ENCODE peak calls at places on chromosomes 13 and 19, in seven cellular contexts. K is activated CD4-positive, alpha-beta T cell treated with anti-CD3 and anti-CD28 coated beads, Interleukin-2, amount 50 U/mL, for 4 hours; D is T-helper 2 cell; A is HT1080; P is hypothalamus; R is NCI-H2171 treated with DMSO at 0.1 percent for 48 hours; H is thyroid gland. J is an unnamed sample.

GRCh38 chr13:29527916-29528315 is 67.6 kb downstream of the SLC7A1 start:
- DNase-seq in D (no peak), R (no peak), H (no peak), A (no peak), K (no peak), P (no peak), J (no peak)

GRCh38 chr13:42968906-42969305 is 23.1 kb downstream of the EPSTI1 start:
- DNase-seq in R (no peak), P (no peak), H (peak), K (no peak), A (no peak), D (no peak), J (no peak)

GRCh38 chr13:39968646-39969475 is 313.4 kb downstream of the COG6 start:
- DNase-seq in R (no peak), P (no peak), K (no peak), D (no peak), A (no peak), H (no peak), J (no peak)

GRCh38 chr13:32720026-32720425 is 133.8 kb downstream of the PDS5B start:
- DNase-seq in H (no peak), D (no peak), K (no peak), R (no peak), P (no peak), A (no peak), J (no peak)

GRCh38 chr19:45087531-45087930 is 5.4 kb upstream of the PPP1R37 start:
- DNase-seq in P (no peak), K (peak), H (no peak), A (no peak), D (peak), R (no peak), J (no peak)

GRCh38 chr19:18629166-18630088 is 7.4 kb upstream of the KLHL26 start:
- DNase-seq in D (no peak), P (peak), H (no peak), K (no peak), R (peak), A (no peak), J (no peak)

GRCh38 chr19:43465468-43466120 is at the start of gene LYPD3:
- DNase-seq in P (no peak), R (no peak), H (no peak), D (no peak), K (no peak), A (no peak), J (peak)

GRCh38 chr13:91722267-91722884 is 324.0 kb downstream of the GPC5 start:
- DNase-seq in R (peak), P (no peak), K (no peak), D (no peak), A (peak), H (no peak), J (peak)

GRCh38 chr19:17243854-17244617 is 1.7 kb downstream of the NR2F6 start:
- DNase-seq in K (no peak), A (no peak), H (peak), P (no peak), R (no peak), D (no peak), J (peak)

GRCh38 chr19:18967358-18968146 is 26.5 kb upstream of the HOMER3 start:
- DNase-seq in P (peak), A (no peak), H (peak), D (no peak), R (no peak), K (no peak), J (peak)

GRCh38 chr19:16014923-16015804 is 61.1 kb upstream of the TPM4 start:
- DNase-seq in R (no peak), K (no peak), P (no peak), D (no peak), H (no peak), A (no peak), J (no peak)

GRCh38 chr13:20291037-20291436 is 58.9 kb upstream of the GJB6 start:
- DNase-seq in P (no peak), D (no peak), A (no peak), R (no peak), K (no peak), H (no peak), J (no peak)

GRCh38 chr19:33110201-33110910 is 21.6 kb upstream of the WDR88 start:
- DNase-seq in R (no peak), D (no peak), H (no peak), K (no peak), P (no peak), A (no peak), J (no peak)

GRCh38 chr13:32233062-32233461 is 82.1 kb downstream of the ZAR1L start:
- DNase-seq in K (no peak), D (no peak), A (no peak), R (no peak), H (no peak), P (no peak), J (no peak)

GRCh38 chr19:1220452-1221037 is 15.0 kb downstream of the STK11 start:
- DNase-seq in R (no peak), K (no peak), H (no peak), P (no peak), A (no peak), D (no peak), J (no peak)

GRCh38 chr13:42706286-42706685 is 75.1 kb upstream of the FAM216B start:
- DNase-seq in P (no peak), D (no peak), R (no peak), A (no peak), H (no peak), K (no peak), J (no peak)

GRCh38 chr13:112753868-112754267 is 64.0 kb downstream of the ATP11A start:
- DNase-seq in P (no peak), K (no peak), D (no peak), H (no peak), A (no peak), R (no peak), J (no peak)

GRCh38 chr19:44848036-44848804 is 2.1 kb downstream of the NECTIN2 start:
- DNase-seq in A (peak), D (no peak), K (no peak), H (no peak), P (no peak), R (no peak), J (peak)

GRCh38 chr19:54114340-54114826 is 1.1 kb downstream of the TFPT start:
- DNase-seq in P (peak), R (peak), K (peak), A (no peak), H (no peak), D (peak), J (peak)

GRCh38 chr13:24670927-24671326 is 9.3 kb upstream of the ATP12A start:
- DNase-seq in D (no peak), K (no peak), A (peak), H (no peak), R (no peak), P (no peak), J (peak)

GRCh38 chr19:55809381-55810058 is 22.3 kb downstream of the NLRP11 start:
- DNase-seq in R (peak), A (peak), P (no peak), D (no peak), K (no peak), H (peak), J (peak)

GRCh38 chr19:15544970-15545369 is 36.6 kb downstream of the CYP4F22 start:
- DNase-seq in R (no peak), P (no peak), H (no peak), D (no peak), A (no peak), K (no peak), J (no peak)

GRCh38 chr19:15640294-15640903 is at the start of gene CYP4F3:
- DNase-seq in D (no peak), R (peak), P (peak), A (peak), K (no peak), H (peak), J (no peak)

GRCh38 chr19:16037424-16038195 is 38.7 kb upstream of the TPM4 start:
- DNase-seq in P (no peak), D (no peak), K (no peak), R (no peak), A (no peak), H (no peak), J (no peak)

GRCh38 chr19:10817291-10818038 is 18.5 kb downstream of the TMED1 start:
- DNase-seq in K (no peak), H (peak), P (no peak), A (no peak), D (no peak), R (no peak), J (peak)

GRCh38 chr19:29445246-29445645 is 80.5 kb upstream of the VSTM2B start:
- DNase-seq in K (no peak), H (no peak), A (no peak), R (no peak), P (no peak), D (no peak), J (no peak)

GRCh38 chr19:45470147-45471081 is 2.6 kb downstream of the FOSB start:
- DNase-seq in K (peak), A (peak), R (no peak), P (no peak), H (peak), D (peak), J (peak)

GRCh38 chr19:4414144-4414799 is 11.8 kb downstream of the CHAF1A start:
- DNase-seq in D (no peak), H (no peak), A (peak), P (no peak), K (no peak), R (no peak), J (no peak)

GRCh38 chr19:17610384-17610783 is 54.9 kb downstream of the COLGALT1 start:
- DNase-seq in K (no peak), H (no peak), R (no peak), P (no peak), D (no peak), A (no peak), J (peak)

GRCh38 chr19:5046339-5047039 is 77.6 kb downstream of the KDM4B start:
- DNase-seq in R (peak), H (peak), K (no peak), D (no peak), P (no peak), A (no peak), J (peak)

GRCh38 chr19:54518844-54519243 is 16.2 kb downstream of the LAIR2 start:
- DNase-seq in D (no peak), A (peak), P (no peak), K (no peak), H (no peak), R (peak), J (no peak)

GRCh38 chr13:101919541-101920306 is 467.2 kb downstream of the ITGBL1 start:
- DNase-seq in R (peak), H (peak), P (no peak), D (no peak), K (no peak), A (peak), J (peak)

GRCh38 chr19:33557720-33558119 is 36.1 kb upstream of the PEPD start:
- DNase-seq in R (no peak), K (no peak), D (no peak), H (no peak), A (no peak), P (no peak), J (no peak)

GRCh38 chr13:75656590-75656989 is 20.5 kb downstream of the LMO7 start:
- DNase-seq in R (no peak), D (no peak), K (no peak), A (peak), P (no peak), H (no peak), J (peak)

GRCh38 chr13:25971077-25971476 is 80.7 kb downstream of the SHISA2 start:
- DNase-seq in R (no peak), H (no peak), D (no peak), P (no peak), K (no peak), A (no peak), J (no peak)

GRCh38 chr13:50220938-50221337 is 205.7 kb downstream of the KCNRG start:
- DNase-seq in R (no peak), K (no peak), A (no peak), D (no peak), H (no peak), P (no peak), J (no peak)

J was measured in AG20443.